ENCODE peak calls at places on chromosomes 11 and 22, in four cellular contexts. Z, B, P and G are unnamed samples.
A peak's percentile ranks its signal among the peaks of the same experiment; 100 is the strongest.

GRCh38 chr11:122327528-122327927 is 211.5 kb upstream of the BLID start:
- DNase-seq in Z (no peak), P (no peak), B (no peak), G (no peak)

GRCh38 chr11:88480217-88480616 is 142.7 kb upstream of the CTSC start:
- DNase-seq in B (no peak), Z (no peak), P (no peak), G (no peak)

GRCh38 chr11:12429155-12429554 is 51.8 kb downstream of the PARVA start:
- DNase-seq in P (no peak), Z (no peak), B (no peak), G (no peak)

GRCh38 chr22:19638282-19639015 is 75.9 kb upstream of the SEPTIN5 start:
- DNase-seq in Z (no peak), B (no peak), P (no peak), G (no peak)

GRCh38 chr22:46008836-46009596 is 32.1 kb upstream of the WNT7B start:
- DNase-seq in Z (no peak), B (no peak), P (no peak), G (no peak)

GRCh38 chr22:27935897-27936296 is 16.8 kb upstream of the PITPNB start:
- DNase-seq in Z (no peak), P (no peak), B (no peak), G (no peak)

GRCh38 chr22:46359362-46359761 is 23.8 kb downstream of the TRMU start:
- DNase-seq in Z (no peak), B (no peak), P (no peak), G (no peak)

GRCh38 chr11:120061761-120062560 is 76.0 kb downstream of the TRIM29 start:
- DNase-seq in Z (peak; percentile 57), B (no peak), P (no peak), G (no peak)

GRCh38 chr11:65944767-65945166 is 513 bp upstream of the TSGA10IP start:
- DNase-seq in P (no peak), B (no peak), Z (no peak), G (no peak)

GRCh38 chr22:44260216-44261035 is 52.3 kb downstream of the SHISAL1 start:
- DNase-seq in P (no peak), B (no peak), Z (peak; percentile 6), G (no peak)

GRCh38 chr11:22199243-22199642 is 6.4 kb downstream of the ANO5 start:
- DNase-seq in Z (no peak), P (no peak), B (no peak), G (no peak)

GRCh38 chr11:8756201-8756600 is 73.6 kb downstream of the RPL27A start:
- DNase-seq in P (no peak), Z (no peak), B (no peak), G (no peak)

GRCh38 chr11:76678316-76678715 is 7.8 kb upstream of the LRRC32 start:
- DNase-seq in B (no peak), P (no peak), Z (no peak), G (no peak)

GRCh38 chr11:72585762-72586590 is 88.2 kb downstream of the PDE2A start:
- DNase-seq in P (peak; percentile 44), B (peak; percentile 12), Z (peak; percentile 77), G (peak; percentile 77)

GRCh38 chr11:72584933-72585597 is 89.2 kb downstream of the PDE2A start:
- DNase-seq in Z (no peak), B (no peak), P (no peak), G (no peak)

GRCh38 chr11:72588656-72589410 is 85.4 kb downstream of the PDE2A start:
- DNase-seq in Z (no peak), B (no peak), P (no peak), G (no peak)

GRCh38 chr11:72587696-72588095 is 86.5 kb downstream of the PDE2A start:
- DNase-seq in B (no peak), Z (no peak), P (no peak), G (no peak)

DNA sequence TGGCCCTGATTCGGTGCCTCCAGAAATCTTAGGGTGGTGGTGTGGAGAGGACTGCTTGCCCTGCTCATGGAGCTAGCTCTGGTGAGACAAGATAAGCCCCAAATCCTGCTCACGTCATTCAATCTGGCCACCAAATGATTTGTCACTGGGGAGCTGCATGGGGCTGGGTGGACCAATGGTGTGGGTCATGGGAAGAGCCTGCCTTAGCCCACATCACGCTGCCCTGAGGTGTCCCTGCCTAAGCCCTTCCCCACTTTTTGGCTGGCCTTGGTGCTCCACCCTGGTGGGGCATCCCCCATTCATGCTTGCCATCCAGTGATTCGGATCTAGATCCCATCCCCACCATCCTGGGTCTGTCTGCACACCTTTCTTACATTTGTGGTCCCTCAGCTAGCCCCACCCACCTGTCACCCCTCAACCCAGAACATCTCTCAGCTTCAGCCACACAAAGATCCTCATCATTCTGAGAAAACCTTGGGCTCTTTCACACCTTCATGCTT is 87.6 kb downstream of the PDE2A start:
- DNase-seq in B (no peak), Z (no peak), P (no peak), G (no peak)
- TF ChIP-seq ESRRA in B (no peak), Z (no peak), P (no peak), G (no peak)

DNA sequence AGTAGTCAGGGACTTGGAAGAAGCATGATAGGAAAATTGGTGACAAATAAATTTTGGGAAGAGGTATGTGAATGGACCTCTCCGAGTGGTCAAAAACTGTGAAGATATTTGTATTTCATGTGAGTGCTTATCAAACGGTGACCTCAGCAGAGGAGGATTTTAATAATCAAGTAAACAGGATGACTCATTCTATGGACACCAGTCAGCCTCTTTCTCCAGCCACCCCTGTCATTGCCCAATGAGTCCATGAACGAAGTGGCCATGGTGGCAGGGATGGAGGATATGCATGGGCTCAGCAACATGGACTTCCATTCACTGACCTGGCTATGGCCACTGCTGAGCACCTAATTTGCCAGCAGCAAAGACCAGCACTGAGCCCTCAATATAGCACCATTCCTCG is 21.2 kb downstream of the MS4A4E start:
- DNase-seq in B (no peak), P (no peak), Z (no peak), G (no peak)
- TF ChIP-seq CTCF in B (no peak), P (no peak), Z (no peak), G (no peak)

GRCh38 chr11:62245271-62245753 is 3.3 kb downstream of the SCGB1D2 start:
- DNase-seq in Z (peak; percentile 73), P (peak; percentile 50), B (no peak), G (peak; percentile 29)

GRCh38 chr11:62241095-62241494 is 944 bp upstream of the SCGB1D2 start:
- DNase-seq in P (no peak), B (no peak), Z (no peak), G (no peak)

GRCh38 chr11:62238151-62238550 is 3.9 kb upstream of the SCGB1D2 start:
- DNase-seq in B (no peak), Z (no peak), P (no peak), G (no peak)

GRCh38 chr11:62237499-62237898 is 4.5 kb upstream of the SCGB1D2 start:
- DNase-seq in P (no peak), Z (no peak), B (no peak), G (no peak)

GRCh38 chr11:62242021-62242420 is at the start of gene SCGB1D2:
- DNase-seq in P (peak; percentile 32), B (no peak), Z (peak; percentile 15), G (peak; percentile 50)
- TF ChIP-seq ESRRA in P (no peak), B (no peak), Z (no peak), G (no peak)

GRCh38 chr11:60838132-60838531 is 3.8 kb upstream of the CCDC86 start:
- DNase-seq in P (peak; percentile 28), B (no peak), Z (peak; percentile 55), G (no peak)

GRCh38 chr11:60844045-60844869 is 2.3 kb downstream of the CCDC86 start:
- DNase-seq in P (no peak), B (no peak), Z (no peak), G (no peak)

GRCh38 chr11:60842688-60843605 is 1.0 kb downstream of the CCDC86 start:
- DNase-seq in P (no peak), Z (no peak), B (no peak), G (no peak)

GRCh38 chr11:60841797-60842687 is at the start of gene CCDC86:
- DNase-seq in B (peak; percentile 78), Z (peak; percentile 97), P (peak; percentile 86), G (peak; percentile 99)

GRCh38 chr11:60840711-60841430 is 1.0 kb upstream of the CCDC86 start:
- DNase-seq in P (no peak), Z (no peak), B (no peak), G (no peak)
- TF ChIP-seq CTCF in P (no peak), Z (no peak), B (no peak), G (no peak)

GRCh38 chr11:102361100-102362021 is 14.3 kb downstream of the BIRC2 start:
- DNase-seq in B (peak; percentile 74), P (no peak), Z (no peak), G (no peak)
- TF ChIP-seq ESRRA in B (no peak), P (no peak), Z (no peak), G (no peak)

GRCh38 chr11:46162700-46163099 is 41.4 kb upstream of the PHF21A start:
- DNase-seq in B (peak; percentile 4), P (no peak), Z (no peak), G (no peak)

GRCh38 chr11:46161201-46161600 is 39.9 kb upstream of the PHF21A start:
- DNase-seq in B (no peak), Z (no peak), P (no peak), G (no peak)

GRCh38 chr11:46159694-46160093 is 38.4 kb upstream of the PHF21A start:
- DNase-seq in P (no peak), Z (no peak), B (no peak), G (no peak)

DNA sequence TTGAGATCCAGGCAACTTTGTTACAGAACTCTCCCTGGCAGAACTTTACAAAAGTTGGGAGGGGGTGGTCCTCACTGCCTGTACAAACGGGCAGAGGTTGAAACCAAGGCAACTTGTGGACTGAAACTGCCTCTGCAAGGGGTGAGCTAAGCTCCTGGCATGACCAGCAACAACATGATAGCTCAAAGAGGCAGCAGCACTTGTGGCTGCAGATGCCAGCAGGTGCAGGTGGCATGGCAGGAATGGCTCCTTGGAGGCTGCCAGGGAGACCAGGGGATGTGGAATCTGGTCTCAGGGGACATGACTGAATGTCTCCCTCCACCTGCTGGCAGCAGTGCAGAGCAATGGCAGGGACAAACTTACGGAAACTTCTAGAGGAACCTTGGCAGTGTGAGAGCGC is 38.8 kb upstream of the PHF21A start:
- DNase-seq in B (no peak), Z (no peak), P (no peak), G (peak; percentile 25)
- TF ChIP-seq CTCF in B (no peak), Z (no peak), P (peak; percentile 45), G (no peak)

GRCh38 chr11:18671246-18671645 is 27.3 kb upstream of the TMEM86A start:
- DNase-seq in B (no peak), Z (no peak), P (no peak), G (no peak)

GRCh38 chr11:18669629-18670162 is 28.9 kb upstream of the TMEM86A start:
- DNase-seq in B (no peak), P (no peak), Z (no peak), G (no peak)

GRCh38 chr11:18668131-18668530 is 30.4 kb upstream of the TMEM86A start:
- DNase-seq in P (no peak), Z (no peak), B (no peak), G (no peak)

GRCh38 chr11:18669211-18669593 is 29.4 kb upstream of the TMEM86A start:
- DNase-seq in Z (no peak), P (no peak), B (no peak), G (no peak)
- TF ChIP-seq ESRRA in Z (no peak), P (no peak), B (no peak), G (no peak)

GRCh38 chr11:44728085-44728410 is 1.3 kb downstream of the TSPAN18 start:
- DNase-seq in Z (no peak), P (no peak), B (no peak), G (no peak)
- TF ChIP-seq CTCF in Z (no peak), P (no peak), B (no peak), G (peak; percentile 6)